ENCODE peak calls at places on chromosomes 12 and 14, in nine cellular contexts. One of them, this sample, is unnamed.

GRCh38 chr12:1821805-1822204 is 1.4 kb downstream of the LRTM2 start:
- DNase-seq in MCF 10A: no peak
- DNase-seq in Right ventricle myocardium superior: no peak
- DNase-seq in HL-60: no peak
- DNase-seq in T-helper 2 cell treated with Interferon-gamma antibody and Interleukin-4, amounts not matched to agents 5 μg/mL and 100 μg/mL, for 36 hours: no peak
- DNase-seq in GM03348: no peak
- DNase-seq in T-helper 17 cell: no peak
- DNase-seq in adrenal gland: no peak
- DNase-seq in AG09319: no peak
- DNase-seq in this sample: no peak

GRCh38 chr12:5796171-5797091 is 148.6 kb downstream of the ANO2 start:
- DNase-seq in T-helper 17 cell: no peak
- DNase-seq in GM03348: peak; percentile 69
- DNase-seq in Right ventricle myocardium superior: peak; percentile 64
- DNase-seq in adrenal gland: no peak
- DNase-seq in HL-60: peak; percentile 9
- DNase-seq in AG09319: no peak
- DNase-seq in T-helper 2 cell treated with Interferon-gamma antibody and Interleukin-4, amounts not matched to agents 5 μg/mL and 100 μg/mL, for 36 hours: no peak
- DNase-seq in MCF 10A: no peak
- DNase-seq in this sample: no peak

GRCh38 chr12:120119395-120119973 is 2.9 kb upstream of the RAB35 start:
- DNase-seq in GM03348: peak; percentile 44
- DNase-seq in adrenal gland: no peak
- DNase-seq in AG09319: no peak
- DNase-seq in Right ventricle myocardium superior: no peak
- DNase-seq in HL-60: no peak
- DNase-seq in T-helper 17 cell: no peak
- DNase-seq in T-helper 2 cell treated with Interferon-gamma antibody and Interleukin-4, amounts not matched to agents 5 μg/mL and 100 μg/mL, for 36 hours: peak; percentile 61
- DNase-seq in MCF 10A: peak; percentile 24
- DNase-seq in this sample: no peak

GRCh38 chr12:114835031-114835430 is 151.1 kb upstream of the TBX3 start:
- DNase-seq in T-helper 17 cell: no peak
- DNase-seq in GM03348: peak; percentile 62
- DNase-seq in Right ventricle myocardium superior: no peak
- DNase-seq in adrenal gland: no peak
- DNase-seq in AG09319: peak; percentile 40
- DNase-seq in T-helper 2 cell treated with Interferon-gamma antibody and Interleukin-4, amounts not matched to agents 5 μg/mL and 100 μg/mL, for 36 hours: no peak
- DNase-seq in MCF 10A: peak; percentile 71
- DNase-seq in HL-60: no peak
- DNase-seq in this sample: no peak

GRCh38 chr12:44015333-44015941 is 179.6 kb downstream of the TMEM117 start:
- DNase-seq in HL-60: no peak
- DNase-seq in MCF 10A: peak; percentile 62
- DNase-seq in AG09319: peak; percentile 12
- DNase-seq in adrenal gland: no peak
- DNase-seq in T-helper 17 cell: no peak
- DNase-seq in GM03348: peak; percentile 56
- DNase-seq in T-helper 2 cell treated with Interferon-gamma antibody and Interleukin-4, amounts not matched to agents 5 μg/mL and 100 μg/mL, for 36 hours: no peak
- DNase-seq in Right ventricle myocardium superior: no peak
- DNase-seq in this sample: no peak

GRCh38 chr12:105272814-105273416 is 36.9 kb upstream of the APPL2 start:
- DNase-seq in GM03348: no peak
- DNase-seq in T-helper 17 cell: no peak
- DNase-seq in AG09319: no peak
- DNase-seq in adrenal gland: no peak
- DNase-seq in T-helper 2 cell treated with Interferon-gamma antibody and Interleukin-4, amounts not matched to agents 5 μg/mL and 100 μg/mL, for 36 hours: no peak
- DNase-seq in Right ventricle myocardium superior: no peak
- DNase-seq in HL-60: no peak
- DNase-seq in MCF 10A: no peak
- DNase-seq in this sample: no peak

GRCh38 chr14:105445290-105445689 is 25.7 kb downstream of the MTA1 start:
- DNase-seq in GM03348: no peak
- DNase-seq in Right ventricle myocardium superior: no peak
- DNase-seq in T-helper 17 cell: no peak
- DNase-seq in AG09319: no peak
- DNase-seq in MCF 10A: no peak
- DNase-seq in HL-60: no peak
- DNase-seq in T-helper 2 cell treated with Interferon-gamma antibody and Interleukin-4, amounts not matched to agents 5 μg/mL and 100 μg/mL, for 36 hours: no peak
- DNase-seq in adrenal gland: no peak
- DNase-seq in this sample: no peak

GRCh38 chr14:92041203-92041602 is 1.3 kb upstream of the TRIP11 start:
- DNase-seq in MCF 10A: no peak
- DNase-seq in Right ventricle myocardium superior: no peak
- DNase-seq in adrenal gland: no peak
- DNase-seq in HL-60: no peak
- DNase-seq in GM03348: no peak
- DNase-seq in T-helper 17 cell: no peak
- DNase-seq in T-helper 2 cell treated with Interferon-gamma antibody and Interleukin-4, amounts not matched to agents 5 μg/mL and 100 μg/mL, for 36 hours: no peak
- DNase-seq in AG09319: no peak
- DNase-seq in this sample: no peak

GRCh38 chr12:43210437-43211197 is 341.4 kb downstream of the ADAMTS20 start:
- DNase-seq in adrenal gland: no peak
- DNase-seq in HL-60: peak; percentile 4
- DNase-seq in AG09319: no peak
- DNase-seq in MCF 10A: peak; percentile 45
- DNase-seq in GM03348: peak; percentile 12
- DNase-seq in T-helper 17 cell: no peak
- DNase-seq in Right ventricle myocardium superior: no peak
- DNase-seq in T-helper 2 cell treated with Interferon-gamma antibody and Interleukin-4, amounts not matched to agents 5 μg/mL and 100 μg/mL, for 36 hours: no peak
- DNase-seq in this sample: no peak

GRCh38 chr12:106248177-106248848 is 493 bp upstream of the CKAP4 start:
- DNase-seq in T-helper 2 cell treated with Interferon-gamma antibody and Interleukin-4, amounts not matched to agents 5 μg/mL and 100 μg/mL, for 36 hours: no peak
- DNase-seq in HL-60: no peak
- DNase-seq in MCF 10A: peak; percentile 82
- DNase-seq in T-helper 17 cell: peak; percentile 10
- DNase-seq in adrenal gland: peak; percentile 83
- DNase-seq in Right ventricle myocardium superior: peak; percentile 75
- DNase-seq in AG09319: no peak
- DNase-seq in GM03348: peak; percentile 85
- DNase-seq in this sample: peak; percentile 16

GRCh38 chr12:122836027-122836921 is 1.0 kb downstream of the HIP1R start:
- DNase-seq in AG09319: no peak
- DNase-seq in Right ventricle myocardium superior: peak; percentile 42
- DNase-seq in adrenal gland: peak; percentile 68
- DNase-seq in T-helper 2 cell treated with Interferon-gamma antibody and Interleukin-4, amounts not matched to agents 5 μg/mL and 100 μg/mL, for 36 hours: peak; percentile 63
- DNase-seq in T-helper 17 cell: no peak
- DNase-seq in GM03348: peak; percentile 65
- DNase-seq in MCF 10A: peak; percentile 64
- DNase-seq in HL-60: peak; percentile 79
- DNase-seq in this sample: peak; percentile 28

GRCh38 chr12:52992699-52993557 is 13.3 kb upstream of the EIF4B start:
- DNase-seq in T-helper 2 cell treated with Interferon-gamma antibody and Interleukin-4, amounts not matched to agents 5 μg/mL and 100 μg/mL, for 36 hours: no peak
- DNase-seq in adrenal gland: no peak
- DNase-seq in MCF 10A: peak; percentile 43
- DNase-seq in T-helper 17 cell: no peak
- DNase-seq in Right ventricle myocardium superior: no peak
- DNase-seq in AG09319: no peak
- DNase-seq in HL-60: no peak
- DNase-seq in GM03348: no peak
- DNase-seq in this sample: no peak

GRCh38 chr12:87756111-87756510 is 273.1 kb downstream of the C12orf50 start:
- DNase-seq in adrenal gland: no peak
- DNase-seq in T-helper 17 cell: no peak
- DNase-seq in T-helper 2 cell treated with Interferon-gamma antibody and Interleukin-4, amounts not matched to agents 5 μg/mL and 100 μg/mL, for 36 hours: no peak
- DNase-seq in AG09319: peak; percentile 77
- DNase-seq in Right ventricle myocardium superior: no peak
- DNase-seq in GM03348: no peak
- DNase-seq in HL-60: no peak
- DNase-seq in MCF 10A: peak; percentile 95
- DNase-seq in this sample: no peak

GRCh38 chr14:75249958-75250336 is 28.7 kb upstream of the FOS start:
- DNase-seq in HL-60: no peak
- DNase-seq in Right ventricle myocardium superior: no peak
- DNase-seq in AG09319: no peak
- DNase-seq in MCF 10A: no peak
- DNase-seq in GM03348: no peak
- DNase-seq in T-helper 17 cell: no peak
- DNase-seq in adrenal gland: no peak
- DNase-seq in T-helper 2 cell treated with Interferon-gamma antibody and Interleukin-4, amounts not matched to agents 5 μg/mL and 100 μg/mL, for 36 hours: no peak
- DNase-seq in this sample: no peak

GRCh38 chr12:53328043-53328435 is 6.6 kb upstream of the AAAS start:
- DNase-seq in GM03348: no peak
- DNase-seq in T-helper 17 cell: no peak
- DNase-seq in adrenal gland: no peak
- DNase-seq in MCF 10A: no peak
- DNase-seq in Right ventricle myocardium superior: no peak
- DNase-seq in T-helper 2 cell treated with Interferon-gamma antibody and Interleukin-4, amounts not matched to agents 5 μg/mL and 100 μg/mL, for 36 hours: no peak
- DNase-seq in AG09319: no peak
- DNase-seq in HL-60: no peak
- DNase-seq in this sample: no peak

GRCh38 chr14:29856516-29856915 is 71.1 kb downstream of the PRKD1 start:
- DNase-seq in GM03348: no peak
- DNase-seq in HL-60: no peak
- DNase-seq in adrenal gland: no peak
- DNase-seq in AG09319: no peak
- DNase-seq in T-helper 17 cell: no peak
- DNase-seq in T-helper 2 cell treated with Interferon-gamma antibody and Interleukin-4, amounts not matched to agents 5 μg/mL and 100 μg/mL, for 36 hours: no peak
- DNase-seq in Right ventricle myocardium superior: no peak
- DNase-seq in MCF 10A: no peak
- DNase-seq in this sample: no peak

GRCh38 chr12:122847516-122847836 is 12.2 kb downstream of the HIP1R start:
- DNase-seq in adrenal gland: peak; percentile 10
- DNase-seq in HL-60: no peak
- DNase-seq in MCF 10A: no peak
- DNase-seq in T-helper 17 cell: no peak
- DNase-seq in Right ventricle myocardium superior: peak; percentile 31
- DNase-seq in GM03348: no peak
- DNase-seq in AG09319: no peak
- DNase-seq in T-helper 2 cell treated with Interferon-gamma antibody and Interleukin-4, amounts not matched to agents 5 μg/mL and 100 μg/mL, for 36 hours: no peak
- DNase-seq in this sample: no peak

GRCh38 chr12:57242691-57243454 is 8.1 kb downstream of the STAC3 start:
- DNase-seq in GM03348: peak; percentile 60
- DNase-seq in MCF 10A: peak; percentile 66
- DNase-seq in AG09319: no peak
- DNase-seq in Right ventricle myocardium superior: peak; percentile 73
- DNase-seq in T-helper 2 cell treated with Interferon-gamma antibody and Interleukin-4, amounts not matched to agents 5 μg/mL and 100 μg/mL, for 36 hours: peak; percentile 66
- DNase-seq in adrenal gland: no peak
- DNase-seq in HL-60: peak; percentile 52
- DNase-seq in T-helper 17 cell: peak; percentile 67
- DNase-seq in this sample: no peak

GRCh38 chr14:48805315-48805714 is 780.9 kb downstream of the RPS29 start:
- DNase-seq in adrenal gland: no peak
- DNase-seq in AG09319: no peak
- DNase-seq in GM03348: no peak
- DNase-seq in T-helper 17 cell: no peak
- DNase-seq in HL-60: no peak
- DNase-seq in T-helper 2 cell treated with Interferon-gamma antibody and Interleukin-4, amounts not matched to agents 5 μg/mL and 100 μg/mL, for 36 hours: no peak
- DNase-seq in Right ventricle myocardium superior: peak; percentile 17
- DNase-seq in MCF 10A: no peak
- DNase-seq in this sample: no peak

GRCh38 chr12:67474934-67475620 is 173.5 kb upstream of the DYRK2 start:
- DNase-seq in HL-60: no peak
- DNase-seq in GM03348: peak; percentile 29
- DNase-seq in Right ventricle myocardium superior: no peak
- DNase-seq in MCF 10A: no peak
- DNase-seq in AG09319: no peak
- DNase-seq in adrenal gland: no peak
- DNase-seq in T-helper 2 cell treated with Interferon-gamma antibody and Interleukin-4, amounts not matched to agents 5 μg/mL and 100 μg/mL, for 36 hours: no peak
- DNase-seq in T-helper 17 cell: no peak
- DNase-seq in this sample: no peak

GRCh38 chr12:49538740-49539403 is at the start of gene KCNH3:
- DNase-seq in MCF 10A: peak; percentile 71
- DNase-seq in HL-60: peak; percentile 77
- DNase-seq in GM03348: peak; percentile 93
- DNase-seq in adrenal gland: peak; percentile 82
- DNase-seq in Right ventricle myocardium superior: peak; percentile 90
- DNase-seq in T-helper 17 cell: peak; percentile 80
- DNase-seq in AG09319: peak; percentile 14
- DNase-seq in T-helper 2 cell treated with Interferon-gamma antibody and Interleukin-4, amounts not matched to agents 5 μg/mL and 100 μg/mL, for 36 hours: peak; percentile 75
- DNase-seq in this sample: peak; percentile 87

GRCh38 chr14:36654185-36655053 is 7.2 kb upstream of the PAX9 start:
- DNase-seq in T-helper 17 cell: no peak
- DNase-seq in Right ventricle myocardium superior: no peak
- DNase-seq in adrenal gland: no peak
- DNase-seq in AG09319: no peak
- DNase-seq in MCF 10A: no peak
- DNase-seq in T-helper 2 cell treated with Interferon-gamma antibody and Interleukin-4, amounts not matched to agents 5 μg/mL and 100 μg/mL, for 36 hours: no peak
- DNase-seq in HL-60: no peak
- DNase-seq in GM03348: no peak
- DNase-seq in this sample: no peak

GRCh38 chr14:31106768-31107167 is 80.6 kb upstream of the STRN3 start:
- DNase-seq in MCF 10A: no peak
- DNase-seq in Right ventricle myocardium superior: no peak
- DNase-seq in HL-60: no peak
- DNase-seq in T-helper 17 cell: no peak
- DNase-seq in AG09319: no peak
- DNase-seq in GM03348: no peak
- DNase-seq in adrenal gland: no peak
- DNase-seq in T-helper 2 cell treated with Interferon-gamma antibody and Interleukin-4, amounts not matched to agents 5 μg/mL and 100 μg/mL, for 36 hours: no peak
- DNase-seq in this sample: no peak

GRCh38 chr14:90819734-90820393 is 3.6 kb upstream of the TTC7B start:
- DNase-seq in MCF 10A: no peak
- DNase-seq in adrenal gland: no peak
- DNase-seq in HL-60: no peak
- DNase-seq in Right ventricle myocardium superior: no peak
- DNase-seq in T-helper 2 cell treated with Interferon-gamma antibody and Interleukin-4, amounts not matched to agents 5 μg/mL and 100 μg/mL, for 36 hours: no peak
- DNase-seq in AG09319: no peak
- DNase-seq in GM03348: no peak
- DNase-seq in T-helper 17 cell: no peak
- DNase-seq in this sample: no peak

GRCh38 chr12:2944401-2945047 is 14.7 kb upstream of the TEAD4 start:
- DNase-seq in MCF 10A: peak; percentile 68
- DNase-seq in Right ventricle myocardium superior: peak; percentile 57
- DNase-seq in adrenal gland: no peak
- DNase-seq in HL-60: peak; percentile 25
- DNase-seq in GM03348: peak; percentile 39
- DNase-seq in T-helper 17 cell: peak; percentile 26
- DNase-seq in T-helper 2 cell treated with Interferon-gamma antibody and Interleukin-4, amounts not matched to agents 5 μg/mL and 100 μg/mL, for 36 hours: peak; percentile 35
- DNase-seq in AG09319: no peak
- DNase-seq in this sample: no peak

GRCh38 chr12:124750787-124751471 is 112.7 kb downstream of the SCARB1 start:
- DNase-seq in HL-60: no peak
- DNase-seq in MCF 10A: no peak
- DNase-seq in adrenal gland: no peak
- DNase-seq in T-helper 17 cell: no peak
- DNase-seq in Right ventricle myocardium superior: no peak
- DNase-seq in T-helper 2 cell treated with Interferon-gamma antibody and Interleukin-4, amounts not matched to agents 5 μg/mL and 100 μg/mL, for 36 hours: no peak
- DNase-seq in GM03348: no peak
- DNase-seq in AG09319: no peak
- DNase-seq in this sample: no peak

This sample was measured in effector memory CD4-positive, alpha-beta T cell.